ENCODE peak calls at places on chromosome 5, in eight cellular contexts. X is spleen; Y is upper lobe of right lung; Q is CD8-positive, alpha-beta T cell; J is RWPE1; V is small intestine; L is endothelial cell of umbilical vein; G is A549. A is an unnamed sample.

GRCh38 chr5:37005946-37006540 is 129.5 kb downstream of the NIPBL start:
- DNase-seq in L (peak; percentile 50), Q (no peak), X (no peak), V (peak; percentile 21), Y (no peak), G (peak; percentile 31), J (peak; percentile 13), A (no peak)

GRCh38 chr5:143843461-143843860 is 31.5 kb downstream of the HMHB1 start:
- DNase-seq in X (no peak), J (no peak), Y (no peak), Q (no peak), G (no peak), V (no peak), L (no peak), A (no peak)

GRCh38 chr5:35683466-35683865 is 65.8 kb downstream of the SPEF2 start:
- DNase-seq in L (no peak), Y (no peak), X (no peak), G (no peak), Q (no peak), J (no peak), V (peak; percentile 58), A (no peak)

GRCh38 chr5:85476617-85477016 is 1091.9 kb upstream of the EDIL3 start:
- DNase-seq in X (no peak), L (no peak), G (no peak), Q (no peak), Y (no peak), V (no peak), J (no peak), A (no peak)

GRCh38 chr5:143248822-143249579 is 154.5 kb downstream of the NR3C1 start:
- DNase-seq in G (peak; percentile 68), Y (no peak), L (no peak), V (peak; percentile 90), Q (no peak), J (peak; percentile 81), X (no peak), A (no peak)

GRCh38 chr5:34534237-34535108 is 121.7 kb upstream of the RAI14 start:
- DNase-seq in V (no peak), J (no peak), X (no peak), L (peak; percentile 50), Q (no peak), G (no peak), Y (no peak), A (no peak)

GRCh38 chr5:136559651-136560050 is 194.3 kb upstream of the TRPC7 start:
- DNase-seq in Q (no peak), V (no peak), G (no peak), Y (no peak), X (no peak), J (no peak), L (no peak), A (no peak)

GRCh38 chr5:111389390-111390082 is 122.8 kb downstream of the STARD4 start:
- DNase-seq in L (no peak), X (no peak), Y (no peak), J (peak; percentile 54), V (no peak), Q (no peak), G (peak; percentile 2), A (no peak)

GRCh38 chr5:139090566-139090965 is 107.6 kb downstream of the SIL1 start:
- DNase-seq in L (no peak), G (no peak), Q (no peak), V (no peak), X (no peak), Y (no peak), J (no peak), A (no peak)

GRCh38 chr5:159203351-159203750 is 6.0 kb downstream of the RNF145 start:
- DNase-seq in J (no peak), V (no peak), G (no peak), X (no peak), L (no peak), Q (no peak), Y (no peak), A (no peak)

GRCh38 chr5:159202151-159202550 is 7.2 kb downstream of the RNF145 start:
- DNase-seq in G (no peak), J (no peak), L (no peak), X (no peak), V (no peak), Y (no peak), Q (no peak), A (no peak)

GRCh38 chr5:159198063-159199036 is 11.0 kb downstream of the RNF145 start:
- DNase-seq in Q (no peak), L (no peak), G (no peak), J (no peak), Y (no peak), V (peak; percentile 9), X (no peak), A (no peak)

GRCh38 chr5:159199225-159199624 is 10.1 kb downstream of the RNF145 start:
- DNase-seq in Q (no peak), V (no peak), L (no peak), Y (no peak), G (no peak), X (no peak), J (no peak), A (no peak)

GRCh38 chr5:159199780-159200179 is 9.6 kb downstream of the RNF145 start:
- DNase-seq in X (no peak), V (no peak), L (no peak), Y (no peak), G (no peak), Q (no peak), J (no peak), A (no peak)
- H3K27ac ChIP-seq in X (peak overlapping the region; percentile 72), V (no peak overlapping the region), L (no peak overlapping the region), Y (no peak overlapping the region), G (no peak overlapping the region), Q (no peak overlapping the region), J (no peak overlapping the region), A (no peak overlapping the region)

GRCh38 chr5:175386526-175386925 is 57.5 kb downstream of the DRD1 start:
- DNase-seq in V (no peak), Q (no peak), J (no peak), G (no peak), L (no peak), Y (no peak), X (no peak), A (no peak)
- H3K27ac ChIP-seq in V (no peak overlapping the region), Q (no peak overlapping the region), J (peak overlapping the region; percentile 58), G (peak overlapping the region; percentile 64), L (no peak overlapping the region), Y (no peak overlapping the region), X (no peak overlapping the region), A (no peak overlapping the region)

GRCh38 chr5:148379340-148379739 is 4.4 kb upstream of the FBXO38 start:
- DNase-seq in V (no peak), X (no peak), L (peak; percentile 89), G (no peak), Y (no peak), J (no peak), Q (no peak), A (no peak)

GRCh38 chr5:148378670-148379069 is 5.1 kb upstream of the FBXO38 start:
- DNase-seq in X (no peak), L (no peak), G (no peak), V (no peak), Q (no peak), Y (no peak), J (no peak), A (no peak)

GRCh38 chr5:148374693-148375360 is 8.9 kb upstream of the FBXO38 start:
- DNase-seq in L (peak; percentile 66), X (no peak), V (peak; percentile 61), Y (peak; percentile 56), G (peak; percentile 67), J (peak; percentile 74), Q (no peak), A (peak; percentile 41)

GRCh38 chr5:148372883-148373282 is 10.9 kb upstream of the FBXO38 start:
- DNase-seq in J (no peak), V (no peak), X (no peak), Q (no peak), L (no peak), Y (no peak), G (no peak), A (no peak)

DNA sequence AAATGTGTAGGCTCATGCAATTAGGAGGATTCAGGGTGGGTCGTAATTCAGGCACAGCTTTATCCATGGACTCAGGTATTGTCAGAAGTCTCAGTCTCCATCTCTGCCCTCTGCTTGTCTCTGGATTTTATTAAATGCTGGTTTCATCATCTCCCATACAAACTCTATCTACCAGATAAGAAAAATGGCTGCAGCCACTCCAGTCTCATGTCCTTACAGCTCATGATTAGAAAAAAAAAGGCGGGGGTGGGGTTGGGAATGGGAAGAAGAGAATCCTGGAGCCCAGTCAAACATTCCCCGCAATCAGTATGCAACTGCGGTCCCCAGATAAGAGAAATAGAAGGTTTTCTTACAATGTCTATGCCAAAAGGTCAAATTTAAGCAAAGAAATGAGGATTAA is 7.6 kb upstream of the FBXO38 start:
- DNase-seq in L (peak; percentile 39), X (no peak), V (no peak), Y (no peak), Q (no peak), G (no peak), J (no peak), A (no peak)
- H3K27ac ChIP-seq in L (no peak overlapping the region), X (no peak overlapping the region), V (no peak overlapping the region), Y (no peak overlapping the region), Q (no peak overlapping the region), G (no peak overlapping the region), J (no peak overlapping the region), A (no peak overlapping the region)

GRCh38 chr5:73541981-73542380 is 23.5 kb downstream of the ANKRA2 start:
- DNase-seq in G (no peak), X (no peak), Y (no peak), J (no peak), V (no peak), Q (no peak), L (no peak), A (no peak)
- H3K27ac ChIP-seq in G (peak overlapping the region; percentile 84), X (no peak overlapping the region), Y (peak overlapping the region; percentile 72), J (no peak overlapping the region), V (no peak overlapping the region), Q (no peak overlapping the region), L (no peak overlapping the region), A (no peak overlapping the region)

GRCh38 chr5:170635706-170636105 is 131.9 kb downstream of the KCNIP1 start:
- DNase-seq in Y (no peak), G (no peak), J (no peak), Q (no peak), V (no peak), L (no peak), X (peak; percentile 42), A (no peak)
- H3K27ac ChIP-seq in Y (no peak overlapping the region), G (no peak overlapping the region), J (no peak overlapping the region), Q (no peak overlapping the region), V (no peak overlapping the region), L (no peak overlapping the region), X (no peak overlapping the region), A (no peak overlapping the region)

DNA sequence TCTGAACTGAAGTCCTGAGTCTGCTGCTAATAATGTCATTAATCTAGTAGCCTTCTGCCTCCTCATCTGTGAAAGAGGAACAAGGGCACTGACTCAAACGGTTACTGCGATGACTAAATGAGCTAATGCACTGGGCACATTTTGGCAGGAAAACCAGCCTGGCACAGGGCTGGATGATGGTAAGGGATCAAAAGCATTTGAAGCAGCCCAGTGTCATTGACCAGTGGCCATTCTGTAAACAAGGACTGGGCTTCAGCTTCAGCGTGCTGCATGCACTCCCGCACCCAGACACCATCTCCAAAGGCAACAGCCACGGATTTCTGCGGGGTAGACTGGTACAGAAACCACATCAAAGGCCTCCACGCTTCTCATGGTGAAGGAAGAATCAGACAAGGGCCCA is 8.0 kb downstream of the GCNT4 start:
- DNase-seq in Y (no peak), V (no peak), L (no peak), J (no peak), X (no peak), Q (no peak), G (no peak), A (no peak)
- H3K27ac ChIP-seq in Y (no peak overlapping the region), V (no peak overlapping the region), L (no peak overlapping the region), J (no peak overlapping the region), X (no peak overlapping the region), Q (no peak overlapping the region), G (no peak overlapping the region), A (no peak overlapping the region)

GRCh38 chr5:6484446-6484845 is 35.8 kb downstream of the UBE2QL1 start:
- DNase-seq in Y (no peak), X (no peak), Q (no peak), J (no peak), G (no peak), V (no peak), L (no peak), A (no peak)
- H3K27ac ChIP-seq in Y (no peak overlapping the region), X (peak overlapping the region; percentile 33), Q (no peak overlapping the region), J (no peak overlapping the region), G (no peak overlapping the region), V (peak overlapping the region; percentile 75), L (no peak overlapping the region), A (no peak overlapping the region)

A was measured in iPS DF 6.9.